ENCODE peak calls at places on chromosomes 5 and 9, in seven cellular contexts. W is heart left ventricle; V is NCI-H2227 treated with DMSO at 0.1 percent for 48 hours; J is NCI-H774; Z is NCI-H748 treated with DMSO at 0.1 percent for 48 hours; Q is activated naive CD4-positive, alpha-beta T cell; I is osteocyte. Y is an unnamed sample.

GRCh38 chr5:83628360-83628759 is 92.3 kb downstream of the HAPLN1 start:
- DNase-seq in W (no peak), V (no peak), J (no peak), Z (no peak), Q (no peak), I (no peak), Y (no peak)

GRCh38 chr5:80192507-80193241 is 63.2 kb downstream of the SERINC5 start:
- DNase-seq in W (peak), V (no peak), J (no peak), Z (no peak), Q (no peak), I (no peak), Y (no peak)

GRCh38 chr9:132857601-132858342 is 20.3 kb downstream of the AK8 start:
- DNase-seq in W (peak), V (no peak), J (no peak), Z (no peak), Q (no peak), I (no peak), Y (no peak)

GRCh38 chr9:35908484-35909125 is 685 bp upstream of the SPAAR start:
- DNase-seq in W (peak), V (no peak), J (no peak), Z (no peak), Q (no peak), I (no peak), Y (no peak)

GRCh38 chr9:123871781-123872180 is 58.1 kb downstream of the DENND1A start:
- DNase-seq in W (no peak), V (no peak), J (no peak), Z (no peak), Q (no peak), I (no peak), Y (no peak)

GRCh38 chr5:16656561-16657191 is 39.9 kb upstream of the RETREG1 start:
- DNase-seq in W (no peak), V (no peak), J (no peak), Z (no peak), Q (no peak), I (no peak), Y (no peak)

GRCh38 chr5:140165101-140165920 is 9.7 kb upstream of the CYSTM1 start:
- DNase-seq in W (no peak), V (no peak), J (no peak), Z (no peak), Q (no peak), I (no peak), Y (peak)

GRCh38 chr5:150630459-150631325 is 9.8 kb upstream of the SYNPO start:
- DNase-seq in W (peak), V (no peak), J (no peak), Z (no peak), Q (no peak), I (no peak), Y (no peak)

GRCh38 chr9:34252670-34253459 is 74.0 kb downstream of the UBAP1 start:
- DNase-seq in W (peak), V (no peak), J (peak), Z (peak), Q (no peak), I (peak), Y (no peak)

GRCh38 chr5:34447424-34447823 is 208.7 kb upstream of the RAI14 start:
- DNase-seq in W (no peak), V (no peak), J (no peak), Z (peak), Q (no peak), I (no peak), Y (no peak)

GRCh38 chr5:43309657-43310056 is 3.6 kb downstream of the HMGCS1 start:
- DNase-seq in W (no peak), V (no peak), J (no peak), Z (no peak), Q (no peak), I (no peak), Y (no peak)

GRCh38 chr9:113274474-113275146 is 762 bp downstream of the CDC26 start:
- DNase-seq in W (no peak), V (peak), J (peak), Z (peak), Q (no peak), I (no peak), Y (no peak)

GRCh38 chr5:123429993-123430392 is 6.8 kb upstream of the CEP120 start:
- DNase-seq in W (no peak), V (peak), J (no peak), Z (no peak), Q (no peak), I (no peak), Y (no peak)

GRCh38 chr9:124520206-124520596 is 13.0 kb upstream of the NR5A1 start:
- DNase-seq in W (no peak), V (no peak), J (no peak), Z (no peak), Q (no peak), I (no peak), Y (no peak)

GRCh38 chr5:170791325-170791954 is 7.9 kb downstream of the GABRP start:
- DNase-seq in W (peak), V (peak), J (peak), Z (peak), Q (no peak), I (peak), Y (peak)

GRCh38 chr5:170159101-170159698 is 53.5 kb downstream of the FOXI1 start:
- DNase-seq in W (no peak), V (no peak), J (no peak), Z (no peak), Q (no peak), I (no peak), Y (no peak)

Y was measured in upper lobe of left lung.